ENCODE peak calls at places on chromosomes 1 and 21, in five cellular contexts. D, L, J, V and A are unnamed samples.

GRCh38 chr1:42482635-42483153 is 19.6 kb downstream of the CCDC30 start:
- DNase-seq in D (no peak), L (no peak), J (no peak), V (no peak), A (no peak)

GRCh38 chr21:46064870-46065214 is 33.1 kb upstream of the COL6A2 start:
- DNase-seq in D (no peak), L (peak), J (no peak), V (no peak), A (no peak)

GRCh38 chr1:59393211-59394180 is 96.6 kb downstream of the FGGY start:
- DNase-seq in D (no peak), L (peak), J (peak), V (peak), A (peak)

GRCh38 chr1:245707941-245708340 is 553.2 kb downstream of the KIF26B start:
- DNase-seq in D (no peak), L (no peak), J (no peak), V (no peak), A (no peak)

GRCh38 chr21:16305686-16306085 is 575.9 kb downstream of the USP25 start:
- DNase-seq in D (no peak), L (no peak), J (no peak), V (peak), A (no peak)

GRCh38 chr1:22710688-22711024 is at the start of gene EPHB2:
- DNase-seq in D (peak), L (no peak), J (peak), V (no peak), A (no peak)

GRCh38 chr1:51336004-51336403 is 5.6 kb upstream of the TTC39A start:
- DNase-seq in D (no peak), L (no peak), J (no peak), V (no peak), A (no peak)

GRCh38 chr21:42312626-42313104 is 2.5 kb downstream of the TFF3 start:
- DNase-seq in D (no peak), L (no peak), J (no peak), V (no peak), A (no peak)

GRCh38 chr1:230250061-230250460 is 176.1 kb downstream of the PGBD5 start:
- DNase-seq in D (no peak), L (peak), J (no peak), V (no peak), A (no peak)

GRCh38 chr1:213138391-213138790 is 87.3 kb downstream of the RPS6KC1 start:
- DNase-seq in D (no peak), L (no peak), J (no peak), V (no peak), A (no peak)

GRCh38 chr1:224169876-224170275 is 13.2 kb upstream of the DEGS1 start:
- DNase-seq in D (no peak), L (no peak), J (no peak), V (peak), A (no peak)

GRCh38 chr1:193111641-193112090 is 6.5 kb upstream of the GLRX2 start:
- DNase-seq in D (no peak), L (peak), J (peak), V (peak), A (peak)

GRCh38 chr1:20109223-20109856 is 10.0 kb downstream of the PLA2G2D start:
- DNase-seq in D (no peak), L (no peak), J (no peak), V (no peak), A (no peak)

GRCh38 chr21:41752231-41752681 is 14.6 kb downstream of the RIPK4 start:
- DNase-seq in D (no peak), L (no peak), J (no peak), V (peak), A (no peak)

GRCh38 chr1:172163479-172164215 is 256.8 kb upstream of the C1orf105 start:
- DNase-seq in D (no peak), L (no peak), J (no peak), V (peak), A (peak)

GRCh38 chr1:180954766-180955165 is 42.1 kb downstream of the KIAA1614 start:
- DNase-seq in D (no peak), L (no peak), J (no peak), V (no peak), A (no peak)

GRCh38 chr1:12480748-12481362 is 137.2 kb downstream of the DHRS3 start:
- DNase-seq in D (peak), L (no peak), J (no peak), V (peak), A (no peak)

GRCh38 chr1:161739865-161740566 is 9.6 kb upstream of the DUSP12 start:
- DNase-seq in D (no peak), L (peak), J (no peak), V (no peak), A (no peak)

GRCh38 chr1:200985481-200985880 is 38.0 kb downstream of the KIF21B start:
- DNase-seq in D (no peak), L (no peak), J (no peak), V (no peak), A (no peak)
- H3K4me3 ChIP-seq in D (no peak), L (no peak), J (no peak), V (no peak), A (no peak)

GRCh38 chr1:92556350-92556749 is 69.6 kb upstream of the GFI1 start:
- DNase-seq in D (no peak), L (no peak), J (no peak), V (no peak), A (no peak)
- H3K4me3 ChIP-seq in D (no peak), L (no peak), J (no peak), V (no peak), A (no peak)

GRCh38 chr1:26321315-26322041 is 3.7 kb downstream of the CD52 start:
- DNase-seq in D (peak), L (peak), J (peak), V (peak), A (peak)
- H3K4me3 ChIP-seq in D (no peak), L (no peak), J (no peak), V (no peak), A (no peak)

GRCh38 chr1:202711949-202712635 is 1.8 kb upstream of the SYT2 start:
- DNase-seq in D (no peak), L (no peak), J (no peak), V (no peak), A (no peak)

GRCh38 chr1:202709276-202710041 is 795 bp downstream of the SYT2 start:
- DNase-seq in D (no peak), L (no peak), J (no peak), V (no peak), A (no peak)

GRCh38 chr1:202708456-202709275 is 1.6 kb downstream of the SYT2 start:
- DNase-seq in D (no peak), L (no peak), J (no peak), V (no peak), A (no peak)

GRCh38 chr1:202713110-202713509 is 2.9 kb upstream of the SYT2 start:
- DNase-seq in D (no peak), L (no peak), J (no peak), V (peak), A (no peak)

DNA sequence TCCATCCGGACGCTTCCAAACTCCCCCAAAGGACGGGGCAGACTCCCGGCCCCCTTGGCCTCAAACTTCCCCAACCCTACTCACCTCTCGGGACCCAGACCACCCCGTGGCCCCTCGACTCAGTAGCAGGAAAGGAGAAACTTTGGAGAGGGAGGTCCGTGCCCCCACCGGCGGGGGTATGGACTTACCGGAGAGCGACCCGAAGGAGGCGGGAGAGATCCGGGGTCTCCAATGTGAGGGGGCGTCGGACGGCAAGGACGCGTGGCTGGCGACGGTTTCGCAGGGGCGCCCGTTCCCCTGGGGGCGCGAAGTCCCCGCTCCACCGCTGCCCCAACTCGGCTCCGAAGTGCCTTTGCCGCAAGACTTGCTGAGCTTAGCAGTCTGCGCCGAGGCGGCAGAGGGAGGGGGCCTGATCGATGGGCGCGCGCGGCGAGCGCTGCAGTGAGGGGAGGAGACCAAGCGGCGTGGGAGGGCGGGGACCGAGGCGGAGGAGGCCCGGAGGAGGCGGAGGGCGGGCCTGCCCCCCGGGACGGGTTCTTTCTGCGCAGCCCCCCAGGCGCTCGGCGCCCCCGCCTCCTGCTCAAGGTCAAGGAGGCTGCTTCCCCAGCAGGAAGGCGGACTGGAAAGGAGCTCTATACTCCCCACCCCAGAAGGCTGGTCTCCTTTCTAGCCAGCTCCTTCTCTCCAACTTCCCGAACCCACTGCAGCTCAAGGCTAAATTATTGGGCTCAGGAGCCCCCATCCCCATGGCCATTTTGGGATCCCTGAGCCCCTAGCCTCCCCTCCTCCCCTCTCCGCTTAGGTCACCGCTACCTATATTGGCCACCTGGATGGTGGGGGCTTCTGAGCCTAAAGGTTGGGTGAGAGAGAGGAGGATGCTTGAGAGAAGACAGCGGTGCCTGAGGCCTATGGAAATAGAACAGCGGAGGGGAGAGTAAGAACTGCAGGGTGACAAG is at the start of gene SYT2:
- DNase-seq in D (no peak), L (no peak), J (peak), V (peak), A (peak)
- H3K4me3 ChIP-seq in D (no peak), L (peak), J (peak), V (peak), A (no peak)

GRCh38 chr1:242447682-242448081 is 76.8 kb downstream of the PLD5 start:
- DNase-seq in D (no peak), L (no peak), J (no peak), V (no peak), A (no peak)
- H3K4me3 ChIP-seq in D (no peak), L (no peak), J (no peak), V (no peak), A (no peak)

DNA sequence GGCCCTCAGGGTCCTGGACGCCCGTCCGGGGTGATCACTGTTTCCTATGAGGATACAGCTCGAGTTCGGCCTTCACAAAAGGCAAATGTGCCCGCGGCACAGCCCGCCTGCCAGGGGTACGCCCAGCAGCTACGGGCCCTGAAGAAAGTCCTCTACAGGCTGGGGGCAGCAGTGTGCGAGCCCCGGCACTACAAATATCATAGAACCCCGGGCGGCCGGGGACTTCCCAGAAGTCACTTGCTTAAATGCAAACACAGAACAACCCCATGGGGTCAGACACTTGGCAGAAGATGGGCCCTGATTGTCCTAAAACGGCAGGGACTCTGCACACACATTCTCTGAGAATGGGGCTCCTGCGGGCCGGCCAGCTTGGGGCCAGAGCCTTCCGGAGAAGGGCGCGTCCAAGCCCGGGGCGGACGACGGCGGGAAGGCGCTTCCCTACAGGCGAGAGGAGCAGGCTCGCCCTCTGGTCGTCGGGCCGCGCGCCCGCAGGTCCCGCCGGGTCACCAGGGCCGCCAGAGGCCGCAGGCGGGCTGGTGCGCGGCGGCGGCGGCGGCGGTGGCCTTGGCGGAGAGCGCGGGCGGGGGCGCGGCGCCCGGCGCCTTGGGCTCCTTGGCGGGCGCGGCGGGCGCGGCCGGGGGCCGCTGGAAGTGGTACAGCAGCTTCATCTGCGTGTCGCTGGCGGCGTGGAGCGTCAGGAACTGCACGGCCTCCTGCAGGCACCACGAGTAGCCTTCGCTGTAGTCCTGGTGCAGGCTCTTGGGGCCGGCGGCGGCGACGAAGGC is 905 bp downstream of the HES5 start:
- DNase-seq in D (peak), L (peak), J (no peak), V (no peak), A (no peak)
- H3K4me3 ChIP-seq in D (no peak), L (peak), J (no peak), V (peak), A (peak)

GRCh38 chr1:23823767-23824166 is 1.5 kb downstream of the HMGCL start:
- DNase-seq in D (no peak), L (no peak), J (no peak), V (no peak), A (no peak)
- H3K4me3 ChIP-seq in D (no peak), L (no peak), J (no peak), V (no peak), A (no peak)